ENCODE peak calls at places on chromosomes 7 and 10, in ten cellular contexts. W is GM10248; V is ovary; A is NCI-H524; J is cardiac muscle cell; K is Calu3; C is SW480; X is GM04504; O is psoas muscle; S is CD4-positive, CD25-positive, alpha-beta regulatory T cell. D is an unnamed sample.

GRCh38 chr10:99341860-99342517 is 12.8 kb downstream of the CNNM1 start:
- DNase-seq in X (peak), K (no peak), W (no peak), S (no peak), C (no peak), A (no peak), J (no peak), V (no peak), O (no peak), D (peak)

GRCh38 chr10:91127341-91128082 is 93.0 kb upstream of the PCGF5 start:
- DNase-seq in A (no peak), V (no peak), X (no peak), K (no peak), J (peak), C (no peak), O (no peak), W (no peak), S (no peak), D (peak)

GRCh38 chr10:119667562-119668328 is 16.6 kb downstream of the BAG3 start:
- DNase-seq in A (peak), V (peak), S (no peak), K (peak), W (no peak), O (peak), J (peak), C (peak), X (peak), D (peak)

GRCh38 chr7:105016083-105017075 is 2.4 kb downstream of the KMT2E start:
- DNase-seq in S (no peak), C (no peak), V (no peak), W (no peak), A (peak), K (no peak), X (no peak), O (no peak), J (no peak), D (no peak)

GRCh38 chr10:35940067-35940989 is 298.2 kb upstream of the FZD8 start:
- DNase-seq in O (no peak), W (no peak), J (no peak), S (no peak), C (no peak), V (peak), K (no peak), A (peak), X (no peak), D (no peak)

GRCh38 chr7:32379486-32380115 is 110.6 kb downstream of the LSM5 start:
- DNase-seq in A (no peak), K (no peak), S (no peak), J (no peak), W (no peak), V (no peak), O (no peak), C (no peak), X (no peak), D (no peak)

GRCh38 chr7:85191383-85191782 is 4.5 kb upstream of the SEMA3D start:
- DNase-seq in K (no peak), O (no peak), W (no peak), S (no peak), C (peak), A (peak), X (no peak), V (no peak), J (no peak), D (peak)

GRCh38 chr7:104535841-104536240 is 207.4 kb downstream of the LHFPL3 start:
- DNase-seq in A (no peak), C (no peak), S (no peak), W (no peak), X (no peak), K (no peak), V (no peak), J (no peak), O (no peak), D (no peak)

GRCh38 chr7:70027864-70028263 is 429.6 kb downstream of the AUTS2 start:
- DNase-seq in O (no peak), A (no peak), W (no peak), C (no peak), X (no peak), S (no peak), V (no peak), K (no peak), J (no peak), D (no peak)

GRCh38 chr7:20574784-20575757 is 40.4 kb upstream of the ABCB5 start:
- DNase-seq in A (no peak), X (no peak), W (no peak), J (no peak), S (no peak), C (no peak), V (no peak), O (no peak), K (no peak), D (no peak)